ENCODE peak calls at places on chromosomes 12 and 14, in seven cellular contexts. E, H, X, B, N, M and K are unnamed samples.

GRCh38 chr12:102300824-102301461 is 103.3 kb upstream of the PMCH start:
- DNase-seq in N (no peak), B (no peak), H (no peak), M (peak; percentile 65), X (peak; percentile 18), E (no peak), K (no peak)

GRCh38 chr14:21525995-21526671 is at the start of gene SALL2:
- DNase-seq in H (peak; percentile 79), E (peak; percentile 93), B (peak; percentile 85), N (peak; percentile 93), X (peak; percentile 67), M (no peak), K (peak; percentile 58)

GRCh38 chr12:57528176-57528575 is 5.6 kb downstream of the MBD6 start:
- DNase-seq in H (no peak), M (no peak), B (no peak), N (no peak), E (no peak), X (no peak), K (no peak)

GRCh38 chr12:58309806-58310205 is 368.4 kb downstream of the ATP23 start:
- DNase-seq in H (no peak), N (no peak), B (no peak), M (peak; percentile 70), X (no peak), E (no peak), K (no peak)

GRCh38 chr14:99732436-99733220 is 48.5 kb downstream of the CYP46A1 start:
- DNase-seq in B (no peak), X (peak; percentile 41), N (no peak), H (peak; percentile 47), E (no peak), M (no peak), K (no peak)

GRCh38 chr12:113092478-113093408 is 36.2 kb downstream of the DTX1 start:
- DNase-seq in E (no peak), N (peak; percentile 51), B (no peak), H (no peak), X (no peak), M (no peak), K (no peak)

GRCh38 chr14:31930070-31930469 is 147.0 kb upstream of the ARHGAP5 start:
- DNase-seq in H (no peak), B (no peak), E (no peak), M (no peak), N (no peak), X (no peak), K (no peak)

GRCh38 chr12:19236656-19237055 is 107.1 kb downstream of the PLEKHA5 start:
- DNase-seq in H (no peak), M (peak; percentile 59), B (no peak), X (no peak), N (no peak), E (no peak), K (no peak)

GRCh38 chr14:23113346-23114119 is 5.5 kb downstream of the CEBPE start:
- DNase-seq in B (no peak), M (no peak), N (no peak), H (no peak), X (no peak), E (no peak), K (no peak)

GRCh38 chr12:89966495-89967240 is 258.0 kb upstream of the ATP2B1 start:
- DNase-seq in M (no peak), B (no peak), H (no peak), E (no peak), N (no peak), X (no peak), K (no peak)

GRCh38 chr12:106954462-106955376 is 988 bp upstream of the TMEM263 start:
- DNase-seq in N (no peak), B (peak; percentile 34), H (no peak), X (peak; percentile 46), M (no peak), E (no peak), K (peak; percentile 18)

GRCh38 chr12:124847113-124847512 is 16.6 kb downstream of the SCARB1 start:
- DNase-seq in M (no peak), N (no peak), H (no peak), B (no peak), X (peak; percentile 39), E (no peak), K (no peak)

GRCh38 chr12:57385586-57385985 is 45.3 kb downstream of the R3HDM2 start:
- DNase-seq in E (no peak), H (no peak), B (no peak), M (no peak), X (no peak), N (no peak), K (no peak)

GRCh38 chr14:103727313-103728000 is 11.8 kb downstream of the ZFYVE21 start:
- DNase-seq in B (no peak), M (no peak), E (no peak), X (no peak), H (no peak), N (no peak), K (no peak)

GRCh38 chr12:57456737-57457490 is 1.8 kb downstream of the INHBE start:
- DNase-seq in H (no peak), M (no peak), N (no peak), E (no peak), X (no peak), B (no peak), K (no peak)

GRCh38 chr14:23561873-23562821 is 5.4 kb downstream of the AP1G2 start:
- DNase-seq in E (no peak), M (no peak), N (no peak), B (no peak), X (no peak), H (no peak), K (no peak)

GRCh38 chr14:55103005-55103640 is 25.9 kb upstream of the LGALS3 start:
- DNase-seq in H (peak; percentile 92), E (peak; percentile 95), X (peak; percentile 68), M (peak; percentile 99), B (no peak), N (no peak), K (no peak)

GRCh38 chr12:45329238-45329637 is 113.3 kb downstream of the ANO6 start:
- DNase-seq in N (no peak), H (no peak), X (peak; percentile 12), E (no peak), B (no peak), M (no peak), K (no peak)

GRCh38 chr14:21505009-21505553 is 6.1 kb downstream of the METTL3 start:
- DNase-seq in N (peak; percentile 26), M (no peak), X (no peak), H (no peak), B (no peak), E (no peak), K (no peak)

GRCh38 chr14:105197274-105197673 is 16.2 kb upstream of the NUDT14 start:
- DNase-seq in B (no peak), H (no peak), E (no peak), X (no peak), M (no peak), N (no peak), K (no peak)

GRCh38 chr14:91744068-91744480 is 12.2 kb upstream of the CATSPERB start:
- DNase-seq in B (no peak), N (no peak), X (peak; percentile 67), H (no peak), E (no peak), M (no peak), K (no peak)

GRCh38 chr14:20247651-20248246 is 8.7 kb downstream of the OR11H4 start:
- DNase-seq in E (peak; percentile 42), X (no peak), N (no peak), H (no peak), M (peak; percentile 38), B (no peak), K (no peak)

GRCh38 chr12:26153421-26154154 is 28.8 kb upstream of the BHLHE41 start:
- DNase-seq in B (no peak), M (peak; percentile 91), X (peak; percentile 71), N (no peak), E (no peak), H (no peak), K (no peak)

GRCh38 chr12:13250416-13250815 is 53.9 kb downstream of the EMP1 start:
- DNase-seq in H (no peak), E (no peak), X (no peak), N (no peak), M (peak; percentile 88), B (no peak), K (no peak)

GRCh38 chr12:3882896-3883564 is 9.8 kb upstream of the PARP11 start:
- DNase-seq in N (no peak), M (peak; percentile 33), E (peak; percentile 12), H (no peak), B (no peak), X (no peak), K (no peak)

GRCh38 chr14:74860899-74861733 is 14.8 kb downstream of the PROX2 start:
- DNase-seq in E (peak; percentile 98), B (peak; percentile 65), N (peak; percentile 86), X (peak; percentile 89), M (peak; percentile 60), H (peak; percentile 92), K (peak; percentile 51)

GRCh38 chr12:56084958-56085543 is 5.1 kb downstream of the ERBB3 start:
- DNase-seq in B (no peak), X (peak; percentile 44), M (no peak), H (no peak), N (peak; percentile 41), E (no peak), K (no peak)

GRCh38 chr12:25689996-25690501 is 137.0 kb upstream of the LMNTD1 start:
- DNase-seq in X (peak; percentile 57), N (no peak), E (no peak), B (no peak), M (peak; percentile 44), H (peak; percentile 54), K (peak; percentile 56)

GRCh38 chr12:62957233-62957953 is 22.4 kb upstream of the PPM1H start:
- DNase-seq in X (no peak), H (no peak), B (no peak), N (no peak), M (no peak), E (no peak), K (no peak)

GRCh38 chr12:2854669-2855453 is 2.0 kb downstream of the TEX52 start:
- DNase-seq in E (no peak), H (no peak), N (no peak), B (no peak), X (peak; percentile 73), M (no peak), K (no peak)

GRCh38 chr14:93027810-93028723 is 87.7 kb downstream of the ITPK1 start:
- DNase-seq in X (no peak), N (no peak), E (no peak), H (no peak), M (no peak), B (no peak), K (no peak)
- H3K27ac ChIP-seq in X (no peak overlapping the region), N (no peak overlapping the region), E (peak overlapping the region; percentile 42), H (no peak overlapping the region), M (no peak overlapping the region), B (peak overlapping the region; percentile 14), K (peak overlapping the region; percentile 52)

GRCh38 chr14:49975286-49975685 is 82.4 kb downstream of the ARF6 start:
- DNase-seq in M (peak; percentile 72), B (no peak), E (no peak), X (no peak), H (no peak), N (no peak), K (no peak)
- H3K27ac ChIP-seq in M (no peak overlapping the region), B (no peak overlapping the region), E (peak overlapping the region; percentile 51), X (peak overlapping the region; percentile 48), H (peak overlapping the region; percentile 82), N (no peak overlapping the region), K (no peak overlapping the region)

GRCh38 chr12:121333747-121334146 is 18.5 kb downstream of the ANAPC5 start:
- DNase-seq in M (peak; percentile 73), B (no peak), N (no peak), X (no peak), E (no peak), H (no peak), K (no peak)
- H3K27ac ChIP-seq in M (no peak overlapping the region), B (no peak overlapping the region), N (no peak overlapping the region), X (no peak overlapping the region), E (no peak overlapping the region), H (no peak overlapping the region), K (no peak overlapping the region)

GRCh38 chr12:52032797-52033505 is 18.3 kb upstream of the NR4A1 start:
- DNase-seq in X (peak; percentile 96), H (peak; percentile 97), N (peak; percentile 93), M (peak; percentile 88), E (peak; percentile 99), B (peak; percentile 92), K (peak; percentile 95)
- H3K27ac ChIP-seq in X (peak overlapping the region; percentile 94), H (peak overlapping the region; percentile 96), N (no peak overlapping the region), M (peak overlapping the region; percentile 85), E (peak overlapping the region; percentile 96), B (peak overlapping the region; percentile 98), K (peak overlapping the region; percentile 85)